ENCODE peak calls at places on chromosomes 4 and X, in four cellular contexts. U is kidney glomerular epithelial cell, F is tibial artery, H is Daoy. K is an unnamed sample.

GRCh38 chrX:46678232-46678631 is 80.7 kb downstream of the SLC9A7 start:
- DNase-seq in H (no peak), F (no peak), U (no peak), K (no peak)

GRCh38 chrX:114626323-114626722 is 42.4 kb downstream of the HTR2C start:
- DNase-seq in U (no peak), H (peak), F (no peak), K (no peak)

GRCh38 chr4:7103599-7104365 is 35.9 kb upstream of the GRPEL1 start:
- DNase-seq in F (peak), U (no peak), H (peak), K (no peak)

GRCh38 chrX:84188320-84188834 is 378 bp upstream of the RPS6KA6 start:
- DNase-seq in F (peak), H (peak), U (no peak), K (peak)

GRCh38 chr4:183691006-183691405 is 31.9 kb downstream of the TRAPPC11 start:
- DNase-seq in H (no peak), U (no peak), F (no peak), K (no peak)

GRCh38 chr4:78612398-78613005 is 60.9 kb downstream of the ANXA3 start:
- DNase-seq in H (no peak), F (no peak), U (peak), K (peak)

GRCh38 chr4:18366762-18367358 is 345.3 kb upstream of the LCORL start:
- DNase-seq in F (no peak), U (peak), H (no peak), K (peak)

GRCh38 chrX:66635360-66635759 is 3.5 kb downstream of the EDA2R start:
- DNase-seq in U (peak), F (no peak), H (no peak), K (peak)

GRCh38 chr4:182560358-182560757 is 317.2 kb downstream of the TENM3 start:
- DNase-seq in F (no peak), U (peak), H (peak), K (peak)

GRCh38 chr4:81607947-81608346 is 136.2 kb upstream of the RASGEF1B start:
- DNase-seq in F (no peak), H (peak), U (no peak), K (peak)

GRCh38 chrX:45824471-45824870 is 623.8 kb upstream of the DIPK2B start:
- DNase-seq in F (peak), U (peak), H (peak), K (peak)

GRCh38 chr4:176792348-176793059 is at the start of gene VEGFC:
- DNase-seq in U (peak), H (peak), F (peak), K (peak)

GRCh38 chr4:8267077-8267476 is 2.5 kb upstream of the HTRA3 start:
- DNase-seq in H (peak), F (no peak), U (no peak), K (no peak)

GRCh38 chr4:170374770-170375169 is 285.0 kb upstream of the AADAT start:
- DNase-seq in U (no peak), F (no peak), H (no peak), K (peak)

GRCh38 chr4:168631241-168632151 is 134.6 kb downstream of the PALLD start:
- DNase-seq in H (peak), F (peak), U (peak), K (peak)

GRCh38 chr4:169791527-169792156 is 33.9 kb upstream of the HPF1 start:
- DNase-seq in F (no peak), H (peak), U (peak), K (peak)

GRCh38 chr4:88163286-88163685 is 4.8 kb upstream of the ABCG2 start:
- DNase-seq in H (no peak), F (no peak), U (no peak), K (no peak)

GRCh38 chrX:154546354-154547244 is at the start of gene G6PD:
- DNase-seq in H (peak), F (no peak), U (no peak), K (no peak)

GRCh38 chrX:29496636-29497180 is 718.7 kb upstream of the MAGEB2 start:
- DNase-seq in H (no peak), U (no peak), F (no peak), K (no peak)

GRCh38 chrX:17812763-17813162 is 48.3 kb downstream of the RAI2 start:
- DNase-seq in U (no peak), F (no peak), H (no peak), K (no peak)

GRCh38 chr4:167100120-167100519 is 134.2 kb downstream of the SPOCK3 start:
- DNase-seq in F (no peak), H (peak), U (peak), K (peak)

GRCh38 chr4:70714061-70714468 is 7.7 kb upstream of the RUFY3 start:
- DNase-seq in F (no peak), U (no peak), H (no peak), K (peak)

GRCh38 chr4:158667651-158668198 is 4.0 kb downstream of the C4orf46 start:
- DNase-seq in H (no peak), F (no peak), U (no peak), K (peak)

GRCh38 chrX:8783100-8784098 is 17.8 kb downstream of the FAM9A start:
- DNase-seq in F (no peak), H (peak), U (no peak), K (no peak)

GRCh38 chr4:14152834-14153519 is 525.5 kb upstream of the BOD1L1 start:
- DNase-seq in U (no peak), H (no peak), F (no peak), K (no peak)

GRCh38 chrX:123336666-123337065 is 152.6 kb downstream of the GRIA3 start:
- DNase-seq in H (no peak), F (no peak), U (no peak), K (no peak)

GRCh38 chr4:87409420-87409939 is 12.9 kb upstream of the NUDT9 start:
- DNase-seq in U (no peak), F (no peak), H (no peak), K (no peak)

GRCh38 chrX:352181-352580 is 33.6 kb upstream of the GTPBP6 start:
- DNase-seq in H (no peak), U (no peak), F (peak), K (no peak)

GRCh38 chr4:81648576-81649272 is 177.0 kb upstream of the RASGEF1B start:
- DNase-seq in F (no peak), H (peak), U (peak), K (peak)

K was measured in Caki2.